ENCODE peak calls at places on chromosomes 4 and X, in six cellular contexts. J is choroid plexus epithelial cell, D is brain microvascular endothelial cell, L is esophagus squamous epithelium, Q is left lung, B is bronchial epithelial cell. M is an unnamed sample.

GRCh38 chr4:91894006-91894405 is 409.8 kb upstream of the GRID2 start:
- DNase-seq in J (no peak), D (no peak), L (no peak), Q (no peak), B (peak), M (no peak)

GRCh38 chr4:86005998-86006397 is 353.9 kb downstream of the MAPK10 start:
- DNase-seq in J (no peak), D (no peak), L (no peak), Q (no peak), B (no peak), M (no peak)

GRCh38 chrX:30659421-30659820 is 6.2 kb downstream of the GK start:
- DNase-seq in J (peak), D (peak), L (no peak), Q (no peak), B (peak), M (peak)

GRCh38 chrX:84362184-84362838 is 139.9 kb downstream of the HDX start:
- DNase-seq in J (peak), D (no peak), L (no peak), Q (no peak), B (no peak), M (peak)

GRCh38 chrX:152897216-152898144 is at the start of gene ZNF185:
- DNase-seq in J (peak), D (no peak), L (no peak), Q (peak), B (peak), M (no peak)

GRCh38 chr4:64306255-64306565 is 103.0 kb downstream of the TECRL start:
- DNase-seq in J (no peak), D (no peak), L (no peak), Q (no peak), B (no peak), M (no peak)

GRCh38 chr4:15250021-15250441 is 177.8 kb upstream of the C1QTNF7 start:
- DNase-seq in J (peak), D (no peak), L (no peak), Q (no peak), B (no peak), M (no peak)

GRCh38 chr4:141826260-141826659 is 189.9 kb downstream of the IL15 start:
- DNase-seq in J (no peak), D (no peak), L (no peak), Q (no peak), B (no peak), M (no peak)

GRCh38 chrX:150897371-150898319 is 823 bp downstream of the CD99L2 start:
- DNase-seq in J (peak), D (no peak), L (no peak), Q (peak), B (no peak), M (peak)

GRCh38 chrX:13254076-13254785 is 65.6 kb downstream of the ATXN3L start:
- DNase-seq in J (peak), D (peak), L (no peak), Q (peak), B (peak), M (peak)

GRCh38 chr4:174575436-174575835 is 53.1 kb upstream of the HPGD start:
- DNase-seq in J (no peak), D (no peak), L (no peak), Q (no peak), B (no peak), M (no peak)

GRCh38 chr4:83606435-83606834 is 70.5 kb downstream of the GPAT3 start:
- DNase-seq in J (no peak), D (no peak), L (no peak), Q (no peak), B (no peak), M (no peak)

GRCh38 chr4:173051697-173052096 is 116.9 kb upstream of the GALNT7 start:
- DNase-seq in J (no peak), D (no peak), L (no peak), Q (no peak), B (no peak), M (peak)

GRCh38 chrX:16834811-16835210 is 35.4 kb downstream of the RBBP7 start:
- DNase-seq in J (peak), D (no peak), L (no peak), Q (no peak), B (no peak), M (no peak)

GRCh38 chr4:76745264-76745663 is 152.7 kb downstream of the SOWAHB start:
- DNase-seq in J (peak), D (no peak), L (no peak), Q (no peak), B (peak), M (peak)

GRCh38 chr4:125365731-125366130 is 51.0 kb downstream of the FAT4 start:
- DNase-seq in J (no peak), D (no peak), L (no peak), Q (peak), B (no peak), M (no peak)

GRCh38 chrX:123961268-123962005 is at the start of gene STAG2:
- DNase-seq in J (peak), D (peak), L (peak), Q (peak), B (peak), M (peak)

GRCh38 chr4:121143126-121143525 is 21.0 kb downstream of the TNIP3 start:
- DNase-seq in J (no peak), D (no peak), L (no peak), Q (no peak), B (no peak), M (no peak)

GRCh38 chr4:6557856-6558255 is 17.1 kb upstream of the MAN2B2 start:
- DNase-seq in J (no peak), D (no peak), L (no peak), Q (no peak), B (no peak), M (no peak)

GRCh38 chrX:119757646-119757978 is 776 bp upstream of the SOWAHD start:
- DNase-seq in J (no peak), D (no peak), L (no peak), Q (no peak), B (no peak), M (no peak)

GRCh38 chr4:45324381-45325111 is 598.2 kb upstream of the GNPDA2 start:
- DNase-seq in J (no peak), D (no peak), L (no peak), Q (no peak), B (no peak), M (no peak)

GRCh38 chr4:149371021-149371420 is 444.6 kb downstream of the IQCM start:
- DNase-seq in J (peak), D (peak), L (no peak), Q (no peak), B (peak), M (peak)

GRCh38 chr4:25118096-25118495 is 42.2 kb downstream of the SEPSECS start:
- DNase-seq in J (no peak), D (no peak), L (no peak), Q (no peak), B (no peak), M (no peak)

GRCh38 chrX:29617276-29617675 is 598.1 kb upstream of the MAGEB2 start:
- DNase-seq in J (peak), D (peak), L (no peak), Q (no peak), B (no peak), M (peak)

GRCh38 chrX:29617725-29618124 is 597.6 kb upstream of the MAGEB2 start:
- DNase-seq in J (peak), D (no peak), L (no peak), Q (no peak), B (no peak), M (peak)
- TF ChIP-seq CTCF in J (peak), D (peak), L (no peak), Q (no peak), B (peak), M (peak)

DNA sequence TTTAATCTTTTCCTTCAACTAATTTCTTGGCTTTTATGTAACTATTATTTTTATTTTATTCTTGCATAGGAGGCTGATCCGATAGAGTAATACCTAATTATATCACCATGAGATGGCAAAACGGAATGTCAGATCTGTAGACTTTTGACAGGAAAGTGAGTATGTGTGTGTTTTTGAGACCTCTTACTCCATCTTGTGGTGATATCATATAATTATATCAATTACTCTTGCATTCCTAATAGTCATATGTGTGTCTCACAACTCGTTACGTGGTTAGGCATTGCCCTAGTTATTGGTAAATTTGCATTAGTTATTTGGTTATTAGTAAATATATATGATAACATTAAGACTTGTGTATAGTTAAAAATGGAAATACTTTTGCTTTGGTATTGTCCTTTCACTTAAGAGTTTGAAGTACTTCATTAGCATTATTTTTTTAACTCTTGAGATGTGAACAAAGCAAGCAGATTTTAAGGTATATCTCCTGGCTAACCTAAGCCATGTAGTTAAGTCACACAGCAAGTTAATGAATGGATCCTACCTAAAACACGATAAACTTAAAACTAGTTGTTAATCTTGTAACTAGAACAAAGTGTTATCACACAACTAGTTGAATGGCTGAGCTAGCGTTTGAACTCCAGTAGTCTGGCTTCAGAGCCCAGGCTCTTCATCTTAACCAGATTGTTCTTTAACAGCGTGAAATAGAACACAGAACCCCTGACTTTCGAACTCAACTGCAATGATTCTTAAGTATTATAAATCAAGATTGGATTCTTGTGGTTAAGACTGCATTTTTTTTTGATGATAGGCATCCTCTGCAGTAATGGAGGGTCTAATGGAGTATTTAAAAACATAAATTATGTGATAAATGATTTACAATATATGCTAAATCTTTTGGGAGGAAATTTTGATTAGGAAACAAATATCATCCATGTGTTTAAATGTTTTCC is 67.1 kb downstream of the PGRMC2 start:
- DNase-seq in J (peak), D (peak), L (no peak), Q (no peak), B (peak), M (peak)
- TF ChIP-seq CTCF in J (peak), D (no peak), L (no peak), Q (no peak), B (peak), M (peak)

GRCh38 chrX:143025628-143026027 is at the start of gene SPANXN4:
- DNase-seq in J (no peak), D (no peak), L (no peak), Q (no peak), B (no peak), M (no peak)
- TF ChIP-seq CTCF in J (no peak), D (no peak), L (no peak), Q (no peak), B (no peak), M (no peak)

GRCh38 chr4:169362607-169363006 is 91.9 kb upstream of the SH3RF1 start:
- DNase-seq in J (no peak), D (no peak), L (no peak), Q (no peak), B (no peak), M (no peak)
- TF ChIP-seq CTCF in J (no peak), D (no peak), L (no peak), Q (no peak), B (no peak), M (no peak)

DNA sequence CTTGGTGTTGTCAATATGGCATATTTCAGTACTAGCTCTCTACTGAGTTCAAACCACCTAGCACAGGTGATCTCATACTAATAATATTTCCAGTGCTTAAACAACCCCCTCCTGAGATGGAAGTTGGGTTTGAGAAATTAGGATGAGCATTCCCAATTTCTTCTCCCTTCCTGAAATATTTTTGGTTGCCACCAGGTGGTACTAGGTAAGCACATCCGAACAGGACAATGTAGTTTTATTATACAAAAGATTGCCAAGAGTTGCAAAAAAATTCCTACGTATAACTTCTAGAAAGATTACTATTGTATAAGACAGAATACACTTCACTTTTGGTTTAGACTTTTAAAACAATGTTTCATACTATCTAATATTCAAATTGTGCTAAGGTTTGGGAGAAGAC is 484.5 kb downstream of the PACRGL start:
- DNase-seq in J (no peak), D (no peak), L (no peak), Q (no peak), B (no peak), M (no peak)
- TF ChIP-seq CTCF in J (no peak), D (no peak), L (no peak), Q (no peak), B (no peak), M (no peak)

DNA sequence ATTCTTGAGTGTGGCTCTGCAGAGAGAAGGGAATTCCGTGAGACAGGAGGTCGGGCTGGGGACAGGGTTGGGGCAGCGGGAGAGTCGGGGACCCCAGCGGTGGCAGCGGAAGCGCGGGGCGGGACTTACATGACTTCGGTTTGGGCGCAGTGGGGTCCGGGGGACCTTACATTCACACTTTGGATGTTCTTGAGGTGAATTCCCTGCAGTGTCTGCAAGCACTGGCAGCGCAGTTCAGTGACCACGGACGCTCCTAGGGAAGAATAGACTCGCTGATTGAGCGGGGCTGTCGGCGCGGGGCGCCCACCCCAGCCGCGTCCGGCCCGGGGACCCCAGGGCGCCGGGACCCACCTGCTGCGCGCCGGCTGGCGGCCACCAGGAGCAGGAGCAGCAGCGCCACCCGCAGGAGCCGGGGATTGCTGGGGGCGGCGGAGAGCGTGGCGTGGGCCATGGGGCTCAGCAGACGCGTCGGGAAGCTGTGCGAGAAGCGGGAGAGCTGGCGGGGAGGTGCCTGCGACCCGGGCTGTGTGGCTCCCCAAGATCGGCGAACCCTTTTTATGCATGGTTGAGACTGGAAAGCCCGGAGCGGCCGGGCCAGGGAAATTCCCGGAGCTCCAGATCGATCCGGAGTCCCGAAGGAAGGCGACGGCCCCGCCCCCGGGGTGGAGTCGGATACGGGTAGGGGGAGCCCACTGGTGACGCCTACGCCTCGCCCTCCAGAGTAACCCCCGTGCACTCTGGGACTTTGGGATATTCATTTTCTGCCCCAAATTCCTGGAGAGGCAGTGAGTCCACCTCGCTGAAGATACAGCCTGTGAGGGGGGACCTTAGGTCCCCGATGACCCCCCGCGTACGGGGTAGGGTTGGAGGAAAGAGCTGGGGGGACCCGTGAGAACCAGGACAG is at the start of gene CXCL3:
- DNase-seq in J (peak), D (peak), L (no peak), Q (peak), B (peak), M (peak)
- TF ChIP-seq CTCF in J (peak), D (peak), L (peak), Q (peak), B (peak), M (peak)

GRCh38 chrX:106902684-106903083 is 457 bp downstream of the RIPPLY1 start:
- DNase-seq in J (no peak), D (no peak), L (no peak), Q (no peak), B (no peak), M (no peak)

GRCh38 chrX:106901781-106902219 is 1.3 kb downstream of the RIPPLY1 start:
- DNase-seq in J (no peak), D (no peak), L (no peak), Q (no peak), B (no peak), M (no peak)

GRCh38 chrX:106903856-106904528 is 851 bp upstream of the RIPPLY1 start:
- DNase-seq in J (no peak), D (no peak), L (no peak), Q (no peak), B (no peak), M (no peak)

GRCh38 chrX:106905064-106905708 is 2.0 kb upstream of the RIPPLY1 start:
- DNase-seq in J (no peak), D (no peak), L (no peak), Q (no peak), B (no peak), M (no peak)

GRCh38 chrX:106903291-106903820 is at the start of gene RIPPLY1:
- DNase-seq in J (no peak), D (no peak), L (no peak), Q (no peak), B (no peak), M (no peak)
- TF ChIP-seq CTCF in J (no peak), D (no peak), L (no peak), Q (no peak), B (no peak), M (no peak)

GRCh38 chr4:135277980-135278315 is 1076.4 kb upstream of the PABPC4L start:
- DNase-seq in J (no peak), D (no peak), L (no peak), Q (no peak), B (no peak), M (no peak)

GRCh38 chr4:135283934-135284333 is 1082.3 kb upstream of the PABPC4L start:
- DNase-seq in J (no peak), D (no peak), L (no peak), Q (no peak), B (no peak), M (no peak)

GRCh38 chr4:135277116-135277979 is 1075.8 kb upstream of the PABPC4L start:
- DNase-seq in J (peak), D (peak), L (no peak), Q (no peak), B (no peak), M (peak)

GRCh38 chr4:135281230-135281629 is 1079.6 kb upstream of the PABPC4L start:
- DNase-seq in J (peak), D (peak), L (no peak), Q (no peak), B (no peak), M (no peak)
- TF ChIP-seq CTCF in J (no peak), D (no peak), L (no peak), Q (no peak), B (no peak), M (no peak)

GRCh38 chrX:80285131-80285773 is 135.0 kb upstream of the TENT5D start:
- DNase-seq in J (no peak), D (no peak), L (no peak), Q (no peak), B (peak), M (peak)
- TF ChIP-seq CTCF in J (no peak), D (peak), L (no peak), Q (peak), B (peak), M (peak)

DNA sequence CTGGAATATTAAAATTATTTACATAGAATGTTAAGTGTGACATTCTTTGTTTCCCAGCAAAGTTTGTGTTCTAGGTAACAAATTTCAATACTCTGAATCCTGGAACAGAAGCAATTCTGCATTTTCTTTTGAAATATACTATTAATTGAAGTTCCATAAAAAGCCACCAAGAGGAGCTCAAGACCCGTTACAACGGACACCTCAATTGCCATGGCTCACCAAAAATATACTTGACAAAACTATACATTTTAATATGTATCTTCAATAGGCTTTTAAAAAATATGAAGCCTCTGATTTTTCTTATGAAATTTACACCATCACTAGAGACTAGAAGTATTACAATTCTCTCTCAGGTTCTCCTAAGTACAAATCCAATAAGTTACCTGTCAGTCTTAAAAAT is 111.4 kb downstream of the NYX start:
- DNase-seq in J (peak), D (no peak), L (no peak), Q (no peak), B (no peak), M (peak)
- TF ChIP-seq CTCF in J (peak), D (peak), L (no peak), Q (peak), B (no peak), M (peak)